ENCODE peak calls at places on chromosomes 3 and 15, in eight cellular contexts. U, W, T, Q, F, P, B and S are unnamed samples.

GRCh38 chr15:68733666-68734065 is 87.0 kb downstream of the ANP32A start:
- DNase-seq in U (peak), W (no peak), T (no peak), Q (no peak), F (no peak), P (no peak), B (no peak), S (no peak)

GRCh38 chr15:33310481-33311311 is at the start of gene RYR3:
- DNase-seq in U (peak), W (no peak), T (peak), Q (no peak), F (no peak), P (no peak), B (no peak), S (peak)

GRCh38 chr15:20345401-20345958 is 196.1 kb downstream of the GOLGA6L6 start:
- DNase-seq in U (no peak), W (no peak), T (no peak), Q (no peak), F (no peak), P (peak), B (no peak), S (no peak)

GRCh38 chr15:90402230-90402629 is 14.2 kb downstream of the IQGAP1 start:
- DNase-seq in U (peak), W (no peak), T (no peak), Q (no peak), F (peak), P (no peak), B (peak), S (peak)

GRCh38 chr3:44914936-44915335 is 40.5 kb downstream of the TGM4 start:
- DNase-seq in U (no peak), W (no peak), T (no peak), Q (no peak), F (no peak), P (peak), B (no peak), S (no peak)

GRCh38 chr3:36244728-36245127 is 135.6 kb upstream of the STAC start:
- DNase-seq in U (peak), W (no peak), T (no peak), Q (no peak), F (no peak), P (no peak), B (no peak), S (peak)

GRCh38 chr3:43692971-43693370 is 2.2 kb downstream of the ABHD5 start:
- DNase-seq in U (no peak), W (no peak), T (no peak), Q (no peak), F (no peak), P (no peak), B (no peak), S (no peak)

GRCh38 chr15:32867313-32867626 is 149.5 kb downstream of the GREM1 start:
- DNase-seq in U (peak), W (no peak), T (no peak), Q (no peak), F (peak), P (no peak), B (peak), S (peak)

GRCh38 chr3:49763981-49764380 is 22.4 kb downstream of the IP6K1 start:
- DNase-seq in U (no peak), W (no peak), T (no peak), Q (no peak), F (no peak), P (no peak), B (no peak), S (no peak)
- H3K27ac ChIP-seq in U (no peak), W (no peak), T (no peak), Q (no peak), F (no peak), P (no peak), B (no peak), S (no peak)

GRCh38 chr3:61563614-61564404 is 2.4 kb downstream of the PTPRG start:
- DNase-seq in U (no peak), W (no peak), T (peak), Q (no peak), F (no peak), P (no peak), B (no peak), S (no peak)
- H3K4me3 ChIP-seq in U (peak), W (peak), T (peak), Q (peak), F (peak), P (no peak), B (no peak), S (peak)

DNA sequence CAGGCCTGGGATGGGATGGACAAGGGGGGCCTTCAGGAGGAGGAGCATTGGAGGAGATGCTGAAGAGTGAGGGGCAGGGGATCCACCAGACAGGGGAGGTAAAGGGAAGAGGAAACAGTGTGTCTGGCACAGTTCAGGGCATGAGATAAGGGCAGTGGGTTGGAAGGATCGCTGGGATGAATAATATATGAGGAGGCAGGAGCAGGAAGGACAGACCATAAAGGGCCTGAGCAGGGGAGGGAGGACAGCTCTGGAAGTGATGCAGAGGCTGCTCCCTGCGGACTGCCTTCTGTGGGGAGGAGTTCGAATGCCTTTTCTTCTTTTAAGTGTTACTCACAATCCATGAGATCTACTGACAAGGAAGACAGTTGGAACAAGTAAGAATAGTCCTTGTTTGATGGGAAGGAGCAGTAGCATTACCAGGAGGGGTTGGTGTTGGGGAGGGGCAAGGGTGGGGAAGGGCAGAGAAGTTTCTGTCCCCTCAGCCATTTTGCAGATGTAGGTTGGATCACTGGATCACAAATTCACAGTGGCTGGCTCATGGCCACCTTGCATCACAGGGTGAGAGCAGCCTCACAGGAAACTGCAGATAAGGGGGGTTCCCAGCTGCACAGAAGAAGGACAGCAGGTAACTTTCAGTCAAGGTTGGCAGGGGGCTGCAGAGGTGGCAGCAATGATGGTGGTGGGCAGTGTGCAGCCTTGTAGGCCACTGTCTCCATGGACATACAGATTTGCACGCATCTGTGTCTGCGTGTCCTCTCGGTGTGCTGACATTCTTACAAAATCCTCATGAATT is 91.9 kb upstream of the SNRPN start:
- DNase-seq in U (no peak), W (no peak), T (no peak), Q (no peak), F (peak), P (no peak), B (no peak), S (no peak)
- H3K27ac ChIP-seq in U (peak), W (no peak), T (no peak), Q (no peak), F (peak), P (no peak), B (no peak), S (no peak)

GRCh38 chr3:29871087-29871486 is 590.2 kb downstream of the RBMS3 start:
- DNase-seq in U (no peak), W (no peak), T (no peak), Q (no peak), F (no peak), P (no peak), B (no peak), S (no peak)

GRCh38 chr3:29864809-29865208 is 583.9 kb downstream of the RBMS3 start:
- DNase-seq in U (no peak), W (no peak), T (no peak), Q (no peak), F (no peak), P (no peak), B (no peak), S (no peak)

DNA sequence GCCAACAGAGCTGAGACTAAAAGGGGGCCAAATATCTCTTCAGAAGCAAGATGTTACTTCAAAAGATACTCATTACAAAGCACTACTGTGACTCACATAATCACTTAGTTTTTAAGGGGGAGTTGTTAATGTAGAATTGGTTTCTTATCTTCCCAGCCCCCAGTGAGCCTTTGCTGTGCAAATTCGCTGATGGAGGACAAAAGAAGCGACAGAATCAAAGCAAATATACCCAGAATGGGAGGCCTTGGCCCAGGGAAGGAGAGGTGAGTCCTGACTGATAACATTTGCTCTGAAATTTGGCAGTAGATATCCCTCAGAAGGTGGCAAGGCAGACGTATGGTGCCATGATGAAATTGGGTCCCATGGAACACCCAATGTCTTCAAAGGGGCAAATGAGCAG is 587.8 kb downstream of the RBMS3 start:
- DNase-seq in U (no peak), W (no peak), T (no peak), Q (no peak), F (no peak), P (no peak), B (no peak), S (no peak)
- H3K4me3 ChIP-seq in U (no peak), W (no peak), T (no peak), Q (no peak), F (no peak), P (no peak), B (no peak), S (no peak)

DNA sequence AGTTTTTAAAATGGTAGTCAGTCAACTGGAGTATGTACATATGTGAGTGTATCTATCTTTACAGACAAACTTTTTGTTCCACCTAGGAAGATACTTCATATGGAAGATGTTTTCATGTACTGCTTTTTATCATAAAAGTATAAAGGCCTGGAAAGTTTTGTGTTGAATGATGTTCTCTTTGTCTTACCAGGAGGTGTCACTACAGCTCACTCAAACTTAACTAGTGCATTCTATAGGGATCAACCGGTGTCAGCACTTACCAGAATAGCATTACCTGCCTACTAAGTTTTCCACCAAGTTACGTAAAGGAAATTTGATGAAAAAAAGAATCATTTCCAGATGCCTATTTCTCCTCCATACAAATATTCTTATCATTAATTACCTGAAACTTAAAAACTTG is 522.6 kb upstream of the SEMA6D start:
- DNase-seq in U (peak), W (no peak), T (no peak), Q (no peak), F (peak), P (no peak), B (no peak), S (peak)
- H3K27ac ChIP-seq in U (no peak), W (no peak), T (no peak), Q (no peak), F (no peak), P (no peak), B (no peak), S (no peak)

GRCh38 chr3:187251599-187251998 is 39.9 kb downstream of the MASP1 start:
- DNase-seq in U (no peak), W (no peak), T (no peak), Q (no peak), F (no peak), P (no peak), B (no peak), S (no peak)

GRCh38 chr3:187257471-187257870 is 34.1 kb downstream of the MASP1 start:
- DNase-seq in U (no peak), W (no peak), T (no peak), Q (no peak), F (no peak), P (no peak), B (no peak), S (no peak)

GRCh38 chr3:187256217-187256616 is 35.3 kb downstream of the MASP1 start:
- DNase-seq in U (no peak), W (no peak), T (no peak), Q (no peak), F (no peak), P (peak), B (no peak), S (no peak)

GRCh38 chr3:187252311-187252710 is 39.2 kb downstream of the MASP1 start:
- DNase-seq in U (no peak), W (no peak), T (no peak), Q (no peak), F (peak), P (no peak), B (no peak), S (no peak)

GRCh38 chr3:187255314-187255713 is 36.2 kb downstream of the MASP1 start:
- DNase-seq in U (peak), W (no peak), T (no peak), Q (no peak), F (no peak), P (no peak), B (no peak), S (no peak)
- H3K4me3 ChIP-seq in U (no peak), W (no peak), T (no peak), Q (no peak), F (no peak), P (no peak), B (no peak), S (no peak)

GRCh38 chr3:132726341-132726823 is 4.2 kb upstream of the NPHP3 start:
- DNase-seq in U (peak), W (no peak), T (no peak), Q (no peak), F (peak), P (peak), B (no peak), S (no peak)

GRCh38 chr3:132723024-132723462 is 834 bp upstream of the NPHP3 start:
- DNase-seq in U (no peak), W (no peak), T (no peak), Q (no peak), F (no peak), P (no peak), B (no peak), S (no peak)

GRCh38 chr3:132721479-132722164 is 587 bp downstream of the NPHP3 start:
- DNase-seq in U (peak), W (peak), T (peak), Q (peak), F (peak), P (no peak), B (no peak), S (peak)

GRCh38 chr3:132722165-132723023 is at the start of gene NPHP3:
- DNase-seq in U (peak), W (peak), T (peak), Q (peak), F (peak), P (peak), B (peak), S (peak)

DNA sequence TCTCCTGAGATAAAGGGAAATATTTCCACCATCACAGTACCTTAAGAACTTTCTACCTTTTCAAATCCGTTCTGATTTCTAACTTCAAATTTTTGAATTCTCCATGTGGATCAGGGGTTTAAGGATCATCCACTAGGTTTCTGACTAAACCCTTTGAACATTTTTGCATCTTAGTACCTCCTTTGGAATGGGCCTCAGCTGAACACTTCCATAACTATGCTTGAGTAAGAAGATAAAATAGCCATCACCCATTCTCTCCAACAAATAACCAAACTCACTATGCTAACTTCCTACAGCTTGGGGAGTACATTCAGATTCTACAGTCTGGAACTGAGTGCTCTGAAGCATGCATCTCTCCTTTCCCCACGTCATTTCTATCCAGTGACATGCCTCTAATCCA is 1.3 kb upstream of the NPHP3 start:
- DNase-seq in U (no peak), W (no peak), T (no peak), Q (no peak), F (peak), P (no peak), B (no peak), S (no peak)
- H3K27ac ChIP-seq in U (peak), W (peak), T (peak), Q (peak), F (peak), P (no peak), B (no peak), S (peak)

GRCh38 chr15:41777421-41777973 is 3.2 kb downstream of the MAPKBP1 start:
- DNase-seq in U (no peak), W (no peak), T (no peak), Q (no peak), F (peak), P (no peak), B (no peak), S (no peak)
- H3K4me3 ChIP-seq in U (no peak), W (peak), T (no peak), Q (no peak), F (no peak), P (no peak), B (no peak), S (no peak)

DNA sequence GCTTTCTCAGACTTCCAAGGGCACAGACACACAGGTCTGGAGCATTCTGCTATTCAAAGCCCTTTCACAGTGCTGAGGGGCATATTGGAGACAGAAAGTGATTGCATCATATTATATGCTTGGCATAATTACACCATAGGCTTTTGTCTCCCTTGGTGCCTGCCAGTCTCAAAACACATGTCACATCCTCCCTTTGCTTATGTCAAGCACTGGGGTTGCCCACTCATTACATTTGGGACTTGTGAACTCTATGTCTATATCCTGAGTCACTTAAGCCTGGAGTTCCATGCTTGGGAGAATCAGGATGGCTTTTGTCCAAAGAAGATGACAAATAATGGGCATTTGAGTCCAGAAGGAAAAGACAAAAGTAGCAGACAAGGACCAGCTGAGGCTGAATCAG is 12.3 kb upstream of the PDZRN3 start:
- DNase-seq in U (no peak), W (no peak), T (no peak), Q (no peak), F (peak), P (no peak), B (no peak), S (no peak)
- H3K27ac ChIP-seq in U (no peak), W (no peak), T (no peak), Q (no peak), F (no peak), P (no peak), B (no peak), S (no peak)

GRCh38 chr3:141797167-141797773 is 34.1 kb downstream of the GRK7 start:
- DNase-seq in U (peak), W (peak), T (peak), Q (peak), F (peak), P (no peak), B (no peak), S (peak)
- H3K4me3 ChIP-seq in U (no peak), W (peak), T (peak), Q (peak), F (peak), P (no peak), B (no peak), S (peak)